ENCODE peak calls at places on chromosomes 3 and 15, in ten cellular contexts. K is anterior cingulate cortex; D is MCF 10A; R is ovary; X is stimulated activated naive B cell treated with anti-CD40 and anti-IgM and Interleukin-4, amounts not matched to agents 10 μg/mL and 1 μg/mL and 100 μg/mL, for 72 hours; I is OCI-LY7; A is NCI-H1930; L is spleen; Z is lung microvascular endothelial cell; P is Calu3. S is an unnamed sample.

GRCh38 chr15:38714309-38715072 is 149.9 kb upstream of the RASGRP1 start:
- DNase-seq in K (no peak), I (no peak), D (peak), L (no peak), X (no peak), P (no peak), R (no peak), A (no peak), Z (peak), S (peak)

GRCh38 chr3:168648321-168648720 is 552.6 kb upstream of the GOLIM4 start:
- DNase-seq in K (no peak), A (no peak), D (no peak), P (no peak), L (no peak), Z (no peak), I (no peak), R (no peak), X (no peak), S (no peak)

GRCh38 chr3:22609139-22609538 is 594.0 kb upstream of the UBE2E2 start:
- DNase-seq in L (no peak), I (no peak), D (no peak), Z (no peak), A (no peak), K (no peak), P (no peak), X (no peak), R (no peak), S (no peak)

GRCh38 chr3:126431103-126431534 is 36.4 kb downstream of the CFAP100 start:
- DNase-seq in P (no peak), Z (no peak), K (no peak), R (no peak), A (no peak), I (no peak), D (no peak), L (peak), X (peak), S (no peak)

GRCh38 chr3:128550113-128550440 is 57.1 kb upstream of the GATA2 start:
- DNase-seq in A (no peak), X (no peak), R (no peak), Z (no peak), P (no peak), L (no peak), K (no peak), I (no peak), D (no peak), S (no peak)

GRCh38 chr3:136893848-136894443 is 31.9 kb downstream of the NCK1 start:
- DNase-seq in P (peak), L (no peak), X (no peak), D (peak), A (no peak), I (no peak), Z (peak), R (no peak), K (no peak), S (no peak)

GRCh38 chr3:71117572-71118247 is 465.8 kb downstream of the FOXP1 start:
- DNase-seq in A (no peak), Z (peak), L (no peak), R (no peak), K (no peak), I (no peak), X (no peak), D (peak), P (no peak), S (peak)

GRCh38 chr15:86863226-86863915 is 783.7 kb downstream of the AGBL1 start:
- DNase-seq in P (no peak), Z (peak), K (no peak), L (no peak), I (no peak), D (peak), A (no peak), R (no peak), X (no peak), S (no peak)

GRCh38 chr15:51093865-51094605 is 671 bp downstream of the TNFAIP8L3 start:
- DNase-seq in X (no peak), I (no peak), P (peak), D (peak), A (no peak), K (peak), Z (peak), R (peak), L (peak), S (no peak)

GRCh38 chr3:66138336-66139234 is 82.2 kb upstream of the SLC25A26 start:
- DNase-seq in K (peak), A (peak), Z (peak), X (peak), R (peak), D (peak), I (peak), P (peak), L (no peak), S (no peak)

GRCh38 chr15:75065851-75066509 is 42.6 kb downstream of the PPCDC start:
- DNase-seq in R (no peak), L (no peak), P (no peak), K (no peak), I (no peak), D (no peak), Z (no peak), A (no peak), X (no peak), S (no peak)

GRCh38 chr3:131549340-131549739 is 46.6 kb upstream of the MRPL3 start:
- DNase-seq in D (peak), I (no peak), A (no peak), Z (no peak), L (no peak), R (no peak), X (no peak), K (no peak), P (peak), S (no peak)

GRCh38 chr15:44574734-44575133 is 37.8 kb downstream of the EIF3J start:
- DNase-seq in K (no peak), R (no peak), P (no peak), L (no peak), D (no peak), I (no peak), Z (no peak), X (no peak), A (no peak), S (no peak)

GRCh38 chr15:36356978-36357582 is 222.3 kb upstream of the CDIN1 start:
- DNase-seq in Z (peak), K (no peak), R (no peak), A (no peak), L (no peak), X (no peak), I (no peak), P (no peak), D (no peak), S (no peak)

GRCh38 chr3:47802734-47803477 is at the start of gene DHX30:
- DNase-seq in L (peak), X (peak), Z (peak), I (peak), K (peak), P (peak), A (peak), D (peak), R (peak), S (peak)

GRCh38 chr15:101128191-101128590 is 123.7 kb downstream of the CHSY1 start:
- DNase-seq in R (no peak), A (no peak), Z (peak), K (no peak), X (no peak), I (no peak), D (peak), L (peak), P (no peak), S (peak)

GRCh38 chr3:128385080-128385832 is 81.4 kb downstream of the DNAJB8 start:
- DNase-seq in X (no peak), I (no peak), R (peak), L (no peak), Z (peak), A (no peak), K (no peak), P (no peak), D (no peak), S (peak)

GRCh38 chr3:191455257-191455952 is 5.6 kb upstream of the PYDC2 start:
- DNase-seq in I (no peak), K (no peak), P (no peak), A (no peak), X (no peak), Z (peak), L (no peak), R (no peak), D (no peak), S (no peak)

GRCh38 chr3:129599607-129600006 is 6.9 kb downstream of the PLXND1 start:
- DNase-seq in R (no peak), X (no peak), D (no peak), K (peak), A (no peak), L (no peak), P (no peak), I (no peak), Z (peak), S (peak)

GRCh38 chr15:97993310-97993738 is 32.8 kb downstream of the ARRDC4 start:
- DNase-seq in D (no peak), R (no peak), K (no peak), A (no peak), L (no peak), X (no peak), P (no peak), I (no peak), Z (no peak), S (no peak)

GRCh38 chr15:70156781-70157261 is 59.1 kb upstream of the TLE3 start:
- DNase-seq in Z (peak), A (no peak), K (peak), X (no peak), P (no peak), D (peak), I (no peak), R (peak), L (no peak), S (no peak)

GRCh38 chr15:56866798-56867197 is 51.6 kb upstream of the TCF12 start:
- DNase-seq in Z (peak), K (no peak), R (no peak), L (no peak), D (no peak), I (no peak), P (no peak), X (no peak), A (no peak), S (no peak)

GRCh38 chr3:46947981-46948791 is 28.4 kb downstream of the CCDC12 start:
- DNase-seq in P (peak), L (peak), I (no peak), A (no peak), D (peak), R (no peak), X (no peak), Z (peak), K (no peak), S (peak)

GRCh38 chr3:7285502-7285901 is 424.6 kb downstream of the GRM7 start:
- DNase-seq in A (no peak), Z (peak), D (peak), I (no peak), P (no peak), X (no peak), L (no peak), K (no peak), R (no peak), S (no peak)

GRCh38 chr3:108518895-108519294 is 8.5 kb upstream of the MYH15 start:
- DNase-seq in P (no peak), D (peak), I (no peak), L (no peak), A (no peak), R (no peak), X (no peak), K (no peak), Z (peak), S (no peak)

GRCh38 chr3:44047796-44048195 is 193.9 kb upstream of the TOPAZ1 start:
- DNase-seq in L (no peak), K (no peak), Z (no peak), D (no peak), A (no peak), X (no peak), R (no peak), I (no peak), P (no peak), S (no peak)